ENCODE peak calls at places on chromosome 9, in seven cellular contexts. W is SK-N-SH, U is body of pancreas, Y is suprapubic skin, T is heart left ventricle, Q is fibroblast of mammary gland, P is tibial artery. A is an unnamed sample.

GRCh38 chr9:25207402-25207801 is 470.8 kb downstream of the TUSC1 start:
- DNase-seq in Q (no peak), W (no peak), Y (no peak), U (no peak), T (no peak), P (no peak), A (no peak)

GRCh38 chr9:88927510-88927909 is 63.8 kb upstream of the S1PR3 start:
- DNase-seq in Y (no peak), W (no peak), T (no peak), Q (no peak), U (no peak), P (no peak), A (no peak)

GRCh38 chr9:98974994-98975712 is 31.4 kb downstream of the COL15A1 start:
- DNase-seq in T (peak), P (peak), U (peak), W (peak), Y (peak), Q (peak), A (no peak)

GRCh38 chr9:78319197-78320029 is 22.5 kb downstream of the PSAT1 start:
- DNase-seq in P (no peak), Q (no peak), Y (peak), T (no peak), U (no peak), W (no peak), A (no peak)

GRCh38 chr9:99878651-99879050 is 27.8 kb upstream of the STX17 start:
- DNase-seq in P (no peak), T (no peak), U (no peak), Q (no peak), W (no peak), Y (no peak), A (no peak)

GRCh38 chr9:93667006-93667405 is 90.6 kb downstream of the PHF2 start:
- DNase-seq in U (peak), Q (no peak), W (no peak), Y (peak), P (peak), T (peak), A (no peak)

GRCh38 chr9:14733130-14733529 is 10.6 kb upstream of the CER1 start:
- DNase-seq in Q (no peak), P (no peak), Y (no peak), U (no peak), T (no peak), W (no peak), A (no peak)

GRCh38 chr9:127388037-127388855 is 8.7 kb upstream of the SLC2A8 start:
- DNase-seq in Y (no peak), Q (peak), W (no peak), P (peak), T (no peak), U (peak), A (no peak)

GRCh38 chr9:117340422-117340821 is 74.4 kb downstream of the ASTN2 start:
- DNase-seq in Y (no peak), U (no peak), Q (no peak), P (no peak), T (no peak), W (no peak), A (no peak)

GRCh38 chr9:127828262-127829031 is 25.8 kb downstream of the FPGS start:
- DNase-seq in W (no peak), P (peak), U (peak), Y (peak), T (peak), Q (peak), A (no peak)

GRCh38 chr9:84917366-84918063 is 248.0 kb downstream of the NTRK2 start:
- DNase-seq in U (no peak), Q (no peak), P (no peak), Y (no peak), T (no peak), W (no peak), A (no peak)

GRCh38 chr9:98375138-98375726 is 119.8 kb upstream of the TBC1D2 start:
- DNase-seq in Q (peak), U (no peak), W (no peak), Y (no peak), T (no peak), P (no peak), A (peak)

GRCh38 chr9:98140503-98140902 is 21.5 kb upstream of the TRIM14 start:
- DNase-seq in P (no peak), Q (no peak), T (no peak), Y (no peak), W (no peak), U (no peak), A (no peak)

GRCh38 chr9:98998441-98999151 is 54.9 kb downstream of the COL15A1 start:
- DNase-seq in Q (peak), P (peak), Y (peak), U (peak), T (peak), W (peak), A (no peak)

GRCh38 chr9:34689512-34689911 is 1.6 kb downstream of the CCL19 start:
- DNase-seq in P (no peak), T (no peak), W (no peak), Y (no peak), Q (no peak), U (no peak), A (no peak)

GRCh38 chr9:124779368-124780059 is 2.6 kb downstream of the OLFML2A start:
- DNase-seq in W (no peak), Q (peak), U (no peak), Y (peak), T (no peak), P (no peak), A (no peak)

GRCh38 chr9:73264636-73265035 is 113.0 kb downstream of the ANXA1 start:
- DNase-seq in P (no peak), Q (peak), Y (no peak), W (no peak), U (no peak), T (no peak), A (peak)

GRCh38 chr9:130174920-130175321 is 2.7 kb downstream of the NCS1 start:
- DNase-seq in Q (no peak), W (no peak), U (no peak), T (no peak), P (peak), Y (no peak), A (no peak)

GRCh38 chr9:4442806-4443205 is 47.5 kb upstream of the SLC1A1 start:
- DNase-seq in T (no peak), Y (no peak), Q (peak), W (no peak), P (no peak), U (no peak), A (no peak)

GRCh38 chr9:101601904-101602765 is 7.4 kb upstream of the PPP3R2 start:
- DNase-seq in P (no peak), Q (peak), T (no peak), U (peak), Y (no peak), W (peak), A (peak)

GRCh38 chr9:86795861-86796497 is 151.3 kb downstream of the GAS1 start:
- DNase-seq in Q (peak), W (no peak), P (peak), U (peak), Y (no peak), T (peak), A (no peak)

GRCh38 chr9:19336166-19336565 is 43.9 kb downstream of the RPS6 start:
- DNase-seq in T (no peak), Q (no peak), P (no peak), Y (no peak), U (no peak), W (no peak), A (no peak)

GRCh38 chr9:26754494-26755188 is 138.0 kb downstream of the CAAP1 start:
- DNase-seq in U (no peak), T (no peak), P (no peak), Q (no peak), Y (no peak), W (no peak), A (no peak)

GRCh38 chr9:122179690-122180074 is 20.0 kb downstream of the MORN5 start:
- DNase-seq in Q (peak), W (no peak), U (no peak), Y (no peak), P (no peak), T (no peak), A (no peak)

GRCh38 chr9:91677354-91677753 is 253.7 kb upstream of the NFIL3 start:
- DNase-seq in U (no peak), Y (no peak), W (no peak), Q (no peak), P (no peak), T (no peak), A (no peak)

GRCh38 chr9:133604856-133605255 is 4.3 kb downstream of the FAM163B start:
- DNase-seq in W (peak), P (no peak), Y (no peak), U (no peak), Q (no peak), T (no peak), A (no peak)

GRCh38 chr9:102135768-102136167 is 397.3 kb upstream of the GRIN3A start:
- DNase-seq in T (no peak), U (no peak), P (no peak), W (no peak), Y (no peak), Q (no peak), A (no peak)

GRCh38 chr9:14908221-14909206 is 1.7 kb downstream of the FREM1 start:
- DNase-seq in Q (no peak), T (no peak), W (no peak), U (peak), P (no peak), Y (no peak), A (peak)

GRCh38 chr9:138072161-138072842 is 194.7 kb downstream of the CACNA1B start:
- DNase-seq in Y (no peak), T (no peak), Q (no peak), U (no peak), W (peak), P (no peak), A (no peak)

GRCh38 chr9:42388846-42389245 is 205.4 kb downstream of the SPATA31A6 start:
- DNase-seq in Y (no peak), U (no peak), T (no peak), P (no peak), W (no peak), Q (peak), A (no peak)

GRCh38 chr9:34518896-34519295 is 3.9 kb downstream of the ENHO start:
- DNase-seq in P (no peak), U (no peak), W (no peak), T (no peak), Q (no peak), Y (peak), A (no peak)

GRCh38 chr9:4997196-4997595 is 12.1 kb downstream of the JAK2 start:
- DNase-seq in U (no peak), Y (no peak), W (no peak), T (no peak), P (no peak), Q (peak), A (no peak)

GRCh38 chr9:71249729-71250317 is 128.4 kb upstream of the TRPM3 start:
- DNase-seq in U (no peak), T (peak), W (peak), Q (peak), P (no peak), Y (no peak), A (peak)

GRCh38 chr9:18427691-18428090 is 46.3 kb upstream of the ADAMTSL1 start:
- DNase-seq in W (no peak), U (no peak), T (no peak), Y (no peak), P (no peak), Q (peak), A (no peak)

GRCh38 chr9:131661954-131662621 is 77.8 kb downstream of the RAPGEF1 start:
- DNase-seq in P (no peak), Q (no peak), U (no peak), W (no peak), T (no peak), Y (no peak), A (no peak)

GRCh38 chr9:21974542-21975409 is 19.4 kb downstream of the CDKN2A start:
- DNase-seq in U (peak), P (no peak), Y (no peak), T (no peak), Q (peak), W (peak), A (no peak)

GRCh38 chr9:7239708-7240107 is 481.9 kb downstream of the KDM4C start:
- DNase-seq in T (no peak), U (no peak), Q (no peak), Y (no peak), P (no peak), W (no peak), A (no peak)

GRCh38 chr9:124743686-124744348 is 27.3 kb downstream of the NR6A1 start:
- DNase-seq in P (no peak), U (no peak), W (no peak), Q (no peak), Y (no peak), T (no peak), A (no peak)

GRCh38 chr9:113873926-113874325 is 2.2 kb upstream of the ZNF618 start:
- DNase-seq in Y (no peak), T (no peak), P (no peak), W (no peak), Q (no peak), U (no peak), A (no peak)

GRCh38 chr9:113875917-113876805 is at the start of gene ZNF618:
- DNase-seq in T (peak), W (peak), P (no peak), Y (no peak), U (peak), Q (no peak), A (no peak)

GRCh38 chr9:113876806-113877236 is 712 bp downstream of the ZNF618 start:
- DNase-seq in T (no peak), U (no peak), W (no peak), Y (no peak), P (no peak), Q (no peak), A (no peak)

GRCh38 chr9:113873446-113873845 is 2.7 kb upstream of the ZNF618 start:
- DNase-seq in Q (no peak), Y (no peak), P (no peak), U (no peak), W (no peak), T (no peak), A (no peak)

DNA sequence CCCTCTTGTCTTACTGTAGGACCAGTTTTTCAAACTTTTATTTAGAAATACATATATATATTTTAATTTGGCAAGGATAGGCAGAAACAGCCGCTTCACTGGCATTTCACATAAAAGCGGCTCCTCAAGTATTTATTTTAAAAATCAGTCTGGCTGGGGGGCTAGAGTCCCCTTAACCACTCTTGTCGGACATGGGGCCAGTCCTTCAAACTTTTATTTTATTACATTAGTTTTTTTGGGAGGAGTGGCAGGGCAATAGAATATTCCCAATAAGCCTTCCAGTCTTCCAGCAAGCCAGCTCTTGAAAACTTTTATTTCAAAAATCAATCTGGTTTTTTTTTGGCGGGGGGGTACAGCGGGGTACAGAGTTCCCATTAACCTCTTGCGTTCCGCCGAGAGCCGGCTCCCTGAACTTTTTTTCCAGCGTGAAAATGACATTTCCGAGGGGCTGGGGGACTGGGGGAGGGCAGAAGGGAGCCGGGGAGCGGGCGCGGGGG is 641 bp upstream of the ZNF618 start:
- DNase-seq in P (no peak), Q (no peak), T (no peak), U (no peak), Y (no peak), W (no peak), A (no peak)
- H3K4me3 ChIP-seq in P (peak), Q (peak), T (no peak), U (no peak), Y (peak), W (peak), A (peak)

GRCh38 chr9:95938724-95939123 is 63.2 kb downstream of the ERCC6L2 start:
- DNase-seq in Y (no peak), U (no peak), P (no peak), W (no peak), Q (no peak), T (no peak), A (no peak)
- TF ChIP-seq CTCF in Y (no peak), U (no peak), P (no peak), W (peak), Q (peak), T (no peak), A (no peak)

GRCh38 chr9:31823365-31823764 is 561.1 kb upstream of the ACO1 start:
- DNase-seq in Y (no peak), T (no peak), W (no peak), U (no peak), P (no peak), Q (no peak), A (no peak)

GRCh38 chr9:31821583-31821982 is 562.9 kb upstream of the ACO1 start:
- DNase-seq in Y (no peak), U (no peak), Q (no peak), W (no peak), T (no peak), P (no peak), A (no peak)

GRCh38 chr9:31824860-31825259 is 559.6 kb upstream of the ACO1 start:
- DNase-seq in Y (no peak), U (no peak), T (no peak), P (no peak), Q (no peak), W (no peak), A (no peak)

GRCh38 chr9:31820426-31820825 is 564.0 kb upstream of the ACO1 start:
- DNase-seq in Q (no peak), W (no peak), U (no peak), Y (no peak), T (no peak), P (no peak), A (no peak)
- H3K4me3 ChIP-seq in Q (no peak), W (no peak), U (no peak), Y (no peak), T (no peak), P (no peak), A (no peak)

GRCh38 chr9:38707885-38708640 is 11.9 kb downstream of the FAM240B start:
- DNase-seq in U (no peak), Q (no peak), P (no peak), Y (no peak), W (no peak), T (no peak), A (no peak)
- TF ChIP-seq CTCF in U (no peak), Q (no peak), P (no peak), Y (no peak), W (peak), T (no peak), A (peak)

GRCh38 chr9:134647359-134648115 is 5.9 kb downstream of the COL5A1 start:
- DNase-seq in Y (no peak), W (no peak), U (no peak), Q (no peak), T (no peak), P (no peak), A (no peak)
- H3K4me3 ChIP-seq in Y (no peak), W (no peak), U (no peak), Q (no peak), T (no peak), P (no peak), A (no peak)

GRCh38 chr9:136512651-136513066 is 29.8 kb upstream of the SEC16A start:
- DNase-seq in W (peak), T (no peak), Q (no peak), P (no peak), Y (no peak), U (no peak), A (no peak)
- TF ChIP-seq CTCF in W (no peak), T (no peak), Q (no peak), P (no peak), Y (no peak), U (no peak), A (no peak)

A was measured in epithelial cell of proximal tubule.